ENCODE peak calls at places on chromosome 4, in ten cellular contexts. O is left lung, W is coronary artery, X is OCI-LY7, D is fibroblast of lung, F is lower leg skin, P is thyroid gland, Z is testis, Q is heart left ventricle, K is adrenal gland. R is an unnamed sample.

GRCh38 chr4:113893546-113893945 is 85.9 kb downstream of the ARSJ start:
- DNase-seq in K (no peak), P (no peak), D (no peak), F (no peak), Z (no peak), W (no peak), Q (no peak), X (peak), O (no peak), R (peak)

GRCh38 chr4:173009129-173009823 is 159.3 kb upstream of the GALNT7 start:
- DNase-seq in F (no peak), P (no peak), Z (no peak), D (peak), X (no peak), O (no peak), K (no peak), W (no peak), Q (no peak), R (no peak)

GRCh38 chr4:21992330-21992729 is 43.8 kb upstream of the KCNIP4 start:
- DNase-seq in K (no peak), Q (no peak), X (no peak), F (no peak), O (no peak), D (peak), P (no peak), Z (no peak), W (no peak), R (peak)

GRCh38 chr4:168509786-168510185 is 12.9 kb downstream of the PALLD start:
- DNase-seq in Z (no peak), W (no peak), O (no peak), X (no peak), K (no peak), P (no peak), D (peak), F (no peak), Q (no peak), R (peak)

GRCh38 chr4:57080781-57081650 is 29.2 kb downstream of the IGFBP7 start:
- DNase-seq in W (no peak), O (no peak), K (peak), X (no peak), Z (no peak), P (no peak), D (peak), Q (no peak), F (no peak), R (peak)

GRCh38 chr4:105527081-105527480 is 25.3 kb upstream of the ARHGEF38 start:
- DNase-seq in K (no peak), X (no peak), Q (no peak), W (no peak), O (no peak), Z (no peak), D (no peak), P (no peak), F (no peak), R (no peak)

GRCh38 chr4:37463457-37463856 is 218.9 kb downstream of the NWD2 start:
- DNase-seq in K (no peak), W (no peak), D (no peak), Q (no peak), Z (no peak), O (no peak), X (no peak), F (no peak), P (no peak), R (no peak)

GRCh38 chr4:183920512-183920911 is 15.4 kb downstream of the STOX2 start:
- DNase-seq in K (no peak), F (no peak), X (peak), Z (no peak), P (no peak), Q (no peak), O (no peak), W (no peak), D (no peak), R (no peak)

GRCh38 chr4:156615066-156615514 is 356.5 kb downstream of the PDGFC start:
- DNase-seq in O (peak), X (no peak), Q (no peak), P (no peak), K (no peak), D (peak), W (no peak), F (no peak), Z (no peak), R (peak)

DNA sequence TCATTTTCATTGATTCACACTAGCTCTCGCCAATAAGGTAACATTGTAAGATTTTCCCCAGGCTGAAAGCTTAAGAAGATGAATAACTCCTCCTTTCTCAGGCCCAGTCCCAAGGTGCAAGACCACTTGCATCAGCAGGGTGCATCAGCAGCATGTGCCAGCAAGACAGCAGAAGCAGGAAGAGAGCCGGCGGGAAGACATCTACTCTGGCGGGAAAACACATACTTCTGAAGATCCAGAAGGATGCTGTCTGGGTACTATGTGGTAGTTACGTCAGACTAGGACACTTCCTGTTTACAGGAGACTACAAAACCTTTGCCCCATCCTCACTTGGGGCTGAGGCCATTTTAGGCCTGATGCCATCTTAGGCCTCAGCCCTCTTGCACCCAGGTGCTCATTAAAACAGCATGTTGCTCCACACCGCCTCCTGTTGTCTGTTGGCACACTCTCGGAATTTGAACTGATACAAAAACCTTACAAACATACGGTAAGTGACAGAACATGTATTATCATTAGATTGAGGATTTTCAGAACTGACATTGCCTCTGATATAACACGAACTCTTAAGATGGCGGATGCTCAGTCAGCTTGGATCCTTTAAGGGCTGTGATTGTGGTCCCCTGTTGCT is 886.5 kb upstream of the EPHA5 start:
- DNase-seq in F (no peak), P (no peak), K (no peak), Q (no peak), O (no peak), W (no peak), Z (no peak), D (no peak), X (no peak), R (no peak)
- TF ChIP-seq CTCF in F (no peak), P (no peak), K (no peak), Q (no peak), O (no peak), W (no peak), Z (no peak), D (no peak), X (no peak), R (no peak)

GRCh38 chr4:107935246-107935645 is 3.9 kb downstream of the CYP2U1 start:
- DNase-seq in P (no peak), F (no peak), X (no peak), Q (no peak), D (no peak), K (no peak), O (no peak), Z (no peak), W (no peak), R (no peak)
- H3K4me3 ChIP-seq in P (no peak), F (no peak), X (no peak), Q (no peak), D (no peak), K (no peak), O (no peak), Z (no peak), W (no peak), R (no peak)

DNA sequence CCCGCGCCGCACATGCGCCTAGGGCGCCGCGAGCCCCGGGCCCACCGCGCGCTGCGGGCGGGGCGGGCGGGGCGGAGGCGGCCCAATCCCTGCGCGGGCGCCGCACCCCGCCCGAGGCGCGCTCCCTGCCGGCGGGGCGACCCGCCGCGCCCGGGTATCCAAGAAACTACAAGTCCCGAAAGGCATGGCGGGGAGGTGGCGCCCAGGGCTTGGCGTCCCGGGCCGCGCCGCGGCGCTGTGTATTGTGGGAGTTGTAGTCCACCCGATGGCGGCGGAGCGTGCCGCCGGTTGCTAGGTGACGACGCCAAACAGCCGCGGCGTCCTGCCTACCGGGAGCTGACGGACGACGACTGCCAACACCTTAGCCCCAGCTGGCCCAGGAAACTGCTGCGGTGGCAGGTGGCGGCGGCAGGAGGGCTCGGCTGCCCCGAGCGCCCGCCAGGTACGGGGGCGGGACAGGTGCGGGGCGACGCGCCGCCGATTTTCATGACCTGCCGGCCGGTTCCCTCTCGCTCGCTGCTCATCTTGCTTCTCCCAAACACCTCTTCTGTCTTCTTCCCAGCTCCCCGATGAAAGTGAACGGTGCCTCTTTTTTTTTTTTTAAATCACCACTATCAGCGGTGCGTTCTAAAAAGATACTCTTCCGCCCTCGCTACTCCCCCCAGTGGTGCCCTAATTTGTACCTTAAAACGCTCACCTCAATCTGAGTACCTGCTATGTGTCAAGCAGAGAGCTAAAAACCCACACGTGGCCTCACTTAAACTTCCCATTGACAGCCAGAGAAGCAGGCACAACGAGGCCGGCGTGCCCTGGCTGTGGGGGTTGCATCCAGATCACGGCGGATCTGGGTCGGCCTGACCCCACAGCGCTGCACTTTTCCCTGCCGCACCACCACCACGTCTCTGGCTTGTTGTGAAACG is at the start of gene CFAP99:
- DNase-seq in F (peak), Z (peak), D (peak), K (peak), X (peak), P (peak), Q (peak), O (peak), W (peak), R (peak)
- TF ChIP-seq CTCF in F (no peak), Z (no peak), D (no peak), K (peak), X (peak), P (peak), Q (no peak), O (no peak), W (no peak), R (no peak)

GRCh38 chr4:2805712-2806391 is 13.0 kb downstream of the SH3BP2 start:
- DNase-seq in X (no peak), O (peak), W (no peak), Z (peak), K (no peak), D (no peak), Q (peak), P (peak), F (peak), R (peak)
- H3K4me3 ChIP-seq in X (no peak), O (no peak), W (peak), Z (no peak), K (no peak), D (no peak), Q (no peak), P (no peak), F (no peak), R (no peak)

DNA sequence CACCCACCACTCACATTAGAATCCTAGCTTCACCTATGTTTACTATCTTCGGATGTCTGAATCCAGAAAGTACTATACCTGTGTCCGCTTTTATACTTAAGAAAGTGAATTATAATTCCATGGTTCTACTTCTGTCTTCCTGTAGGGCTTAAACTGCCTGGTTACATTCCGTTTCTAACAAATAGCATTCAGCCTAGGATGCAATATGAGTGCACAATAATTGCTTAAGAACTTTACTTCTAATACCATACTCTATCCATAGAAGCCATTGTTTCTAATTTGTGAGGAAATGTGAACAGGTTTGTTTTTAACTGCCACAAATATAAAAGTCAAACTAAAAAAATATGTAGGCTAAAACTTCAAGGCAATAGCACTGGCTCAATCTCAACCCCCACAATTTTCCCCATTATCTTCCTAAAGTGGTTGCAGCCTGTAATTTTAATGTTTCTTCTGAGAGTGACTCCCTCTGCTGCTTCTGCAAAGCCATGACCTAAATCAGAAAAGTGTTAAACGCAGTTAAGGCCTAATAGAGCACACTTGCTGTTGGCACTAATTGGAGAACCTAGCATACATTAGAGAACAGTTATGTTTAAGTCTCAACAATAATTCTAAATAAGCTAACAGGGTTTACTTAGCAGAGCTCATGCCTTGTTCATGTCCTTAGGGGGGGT is 4.2 kb downstream of the UNC5C start:
- DNase-seq in Z (peak), O (no peak), K (no peak), P (no peak), X (no peak), D (no peak), W (no peak), Q (no peak), F (no peak), R (peak)
- TF ChIP-seq CTCF in Z (peak), O (no peak), K (peak), P (no peak), X (no peak), D (peak), W (no peak), Q (no peak), F (no peak), R (no peak)

GRCh38 chr4:112510191-112510467 is 5.9 kb downstream of the NEUROG2 start:
- DNase-seq in Q (no peak), X (no peak), W (no peak), K (no peak), D (no peak), O (no peak), P (no peak), Z (no peak), F (no peak), R (no peak)
- H3K4me3 ChIP-seq in Q (no peak), X (no peak), W (peak), K (no peak), D (no peak), O (no peak), P (no peak), Z (no peak), F (no peak), R (peak)

GRCh38 chr4:5376015-5376414 is 324.7 kb downstream of the STK32B start:
- DNase-seq in W (no peak), X (no peak), P (no peak), D (no peak), F (no peak), O (no peak), Z (no peak), Q (no peak), K (no peak), R (no peak)

GRCh38 chr4:5374577-5374976 is 323.3 kb downstream of the STK32B start:
- DNase-seq in D (peak), K (no peak), O (no peak), Q (no peak), Z (no peak), X (no peak), P (no peak), F (no peak), W (peak), R (no peak)

GRCh38 chr4:5374994-5375393 is 323.7 kb downstream of the STK32B start:
- DNase-seq in D (no peak), O (no peak), X (no peak), W (peak), Q (no peak), Z (no peak), F (no peak), K (no peak), P (no peak), R (no peak)

GRCh38 chr4:5381981-5382441 is 326.3 kb downstream of the EVC2 start:
- DNase-seq in K (no peak), Q (no peak), D (peak), X (no peak), P (no peak), O (no peak), Z (no peak), F (no peak), W (no peak), R (no peak)

GRCh38 chr4:5378002-5378401 is 326.7 kb downstream of the STK32B start:
- DNase-seq in Z (no peak), D (no peak), Q (no peak), F (no peak), P (no peak), X (no peak), O (no peak), K (no peak), W (no peak), R (no peak)
- TF ChIP-seq CTCF in Z (no peak), D (no peak), Q (no peak), F (no peak), P (no peak), X (no peak), O (no peak), K (no peak), W (no peak), R (no peak)

GRCh38 chr4:39025552-39026085 is 6.6 kb downstream of the TMEM156 start:
- DNase-seq in F (no peak), P (no peak), X (peak), Q (no peak), Z (no peak), O (no peak), D (no peak), W (no peak), K (no peak), R (peak)
- H3K4me3 ChIP-seq in F (no peak), P (no peak), X (no peak), Q (no peak), Z (no peak), O (no peak), D (no peak), W (no peak), K (no peak), R (no peak)

R was measured in fibroblast of the aortic adventitia.